ENCODE peak calls at places on chromosomes 4 and X, in four cellular contexts. E is transverse colon, B is glutamatergic neuron, I is tibial artery. X is an unnamed sample.

GRCh38 chr4:7854211-7854610 is 85.5 kb downstream of the AFAP1 start:
- DNase-seq in E (no peak), B (no peak), I (no peak), X (no peak)

GRCh38 chr4:109745830-109746229 is 16.0 kb upstream of the PLA2G12A start:
- DNase-seq in E (no peak), B (no peak), I (no peak), X (no peak)

GRCh38 chrX:21493226-21493850 is 119.1 kb downstream of the CNKSR2 start:
- DNase-seq in E (no peak), B (no peak), I (no peak), X (no peak)

GRCh38 chrX:57528670-57529255 is 63.0 kb upstream of the ZXDB start:
- DNase-seq in E (no peak), B (peak), I (no peak), X (no peak)

GRCh38 chr4:17780461-17781071 is 855 bp downstream of the FAM184B start:
- DNase-seq in E (no peak), B (no peak), I (no peak), X (no peak)

GRCh38 chrX:49174723-49175122 is 3.0 kb downstream of the PLP2 start:
- DNase-seq in E (no peak), B (no peak), I (no peak), X (no peak)

GRCh38 chr4:69649629-69650028 is 3.4 kb downstream of the UGT2A1 start:
- DNase-seq in E (no peak), B (no peak), I (no peak), X (no peak)

GRCh38 chr4:134313591-134313990 is 112.0 kb upstream of the PABPC4L start:
- DNase-seq in E (no peak), B (no peak), I (no peak), X (no peak)

GRCh38 chrX:20254712-20255299 is 11.9 kb downstream of the RPS6KA3 start:
- DNase-seq in E (no peak), B (no peak), I (no peak), X (no peak)

GRCh38 chr4:89497517-89498308 is 190.1 kb upstream of the GPRIN3 start:
- DNase-seq in E (no peak), B (no peak), I (no peak), X (no peak)

GRCh38 chr4:102281171-102281842 is 64.0 kb downstream of the SLC39A8 start:
- DNase-seq in E (no peak), B (no peak), I (no peak), X (no peak)

GRCh38 chrX:10370976-10371375 is 214.2 kb downstream of the CLCN4 start:
- DNase-seq in E (no peak), B (no peak), I (no peak), X (no peak)

GRCh38 chr4:36043901-36044300 is 200.4 kb downstream of the ARAP2 start:
- DNase-seq in E (no peak), B (no peak), I (no peak), X (no peak)

GRCh38 chrX:103376979-103377324 is 614 bp downstream of the BEX3 start:
- DNase-seq in E (no peak), B (peak), I (no peak), X (no peak)

GRCh38 chr4:909821-910220 is 22.3 kb downstream of the GAK start:
- DNase-seq in E (no peak), B (peak), I (no peak), X (no peak)

GRCh38 chr4:150283689-150284088 is 205.4 kb downstream of the DCLK2 start:
- DNase-seq in E (no peak), B (no peak), I (no peak), X (no peak)

GRCh38 chrX:1484638-1485019 is 31.9 kb upstream of the ASMTL start:
- DNase-seq in E (no peak), B (no peak), I (no peak), X (no peak)

GRCh38 chr4:98516042-98516440 is 142.4 kb downstream of the TSPAN5 start:
- DNase-seq in E (no peak), B (no peak), I (no peak), X (no peak)

GRCh38 chr4:81804849-81805248 is 333.1 kb upstream of the RASGEF1B start:
- DNase-seq in E (no peak), B (no peak), I (no peak), X (no peak)

GRCh38 chr4:108031427-108032083 is 41.9 kb downstream of the HADH start:
- DNase-seq in E (no peak), B (no peak), I (no peak), X (no peak)

GRCh38 chr4:186132577-186133277 is 28.2 kb downstream of the FAM149A start:
- DNase-seq in E (no peak), B (no peak), I (no peak), X (no peak)
- TF ChIP-seq CTCF in E (no peak), B (no peak), I (no peak), X (peak)

GRCh38 chr4:26175905-26176304 is 144.9 kb upstream of the RBPJ start:
- DNase-seq in E (no peak), B (no peak), I (no peak), X (no peak)

GRCh38 chr4:26176621-26177121 is 144.1 kb upstream of the RBPJ start:
- DNase-seq in E (no peak), B (no peak), I (no peak), X (no peak)

GRCh38 chr4:26179316-26179760 is 141.5 kb upstream of the RBPJ start:
- DNase-seq in E (no peak), B (no peak), I (no peak), X (peak)

GRCh38 chr4:26181616-26182015 is 139.2 kb upstream of the RBPJ start:
- DNase-seq in E (no peak), B (no peak), I (no peak), X (no peak)

GRCh38 chr4:26178874-26179273 is 141.9 kb upstream of the RBPJ start:
- DNase-seq in E (peak), B (no peak), I (peak), X (no peak)
- TF ChIP-seq CTCF in E (no peak), B (no peak), I (no peak), X (no peak)

GRCh38 chrX:32545100-32545499 is 666.2 kb downstream of the DMD start:
- DNase-seq in E (no peak), B (no peak), I (no peak), X (no peak)
- TF ChIP-seq CTCF in E (no peak), B (no peak), I (no peak), X (no peak)

GRCh38 chrX:110853610-110854009 is 58.0 kb upstream of the CHRDL1 start:
- DNase-seq in E (no peak), B (peak), I (no peak), X (no peak)
- TF ChIP-seq CTCF in E (peak), B (peak), I (no peak), X (no peak)

GRCh38 chrX:70907900-70908299 is 611 bp downstream of the TEX11 start:
- DNase-seq in E (no peak), B (no peak), I (no peak), X (no peak)

GRCh38 chrX:70908541-70908940 is at the start of gene TEX11:
- DNase-seq in E (no peak), B (no peak), I (no peak), X (no peak)
- TF ChIP-seq CTCF in E (no peak), B (no peak), I (no peak), X (no peak)

X was measured in GM20000.